ENCODE peak calls at places on chromosomes 11 and 22, in seven cellular contexts. X, S, K, T, J, R and O are unnamed samples.

GRCh38 chr11:33443684-33444083 is 186.5 kb downstream of the HIPK3 start:
- DNase-seq in X (no peak), S (no peak), K (no peak), T (no peak), J (no peak), R (no peak), O (no peak)

GRCh38 chr11:45285931-45286632 is at the start of gene SYT13:
- DNase-seq in X (no peak), S (no peak), K (no peak), T (peak), J (peak), R (no peak), O (no peak)

GRCh38 chr11:112298535-112298934 is 37.9 kb upstream of the PLET1 start:
- DNase-seq in X (no peak), S (no peak), K (no peak), T (no peak), J (no peak), R (no peak), O (no peak)

GRCh38 chr22:35352214-35353111 is 28.4 kb upstream of the HMOX1 start:
- DNase-seq in X (no peak), S (no peak), K (no peak), T (peak), J (no peak), R (no peak), O (no peak)

GRCh38 chr22:43313497-43314474 is 29.4 kb downstream of the SCUBE1 start:
- DNase-seq in X (no peak), S (peak), K (no peak), T (no peak), J (no peak), R (peak), O (no peak)

GRCh38 chr11:74371269-74372039 is 26.8 kb downstream of the PGM2L1 start:
- DNase-seq in X (no peak), S (peak), K (peak), T (no peak), J (no peak), R (peak), O (no peak)

GRCh38 chr22:41106122-41106968 is 14.0 kb downstream of the EP300 start:
- DNase-seq in X (no peak), S (peak), K (no peak), T (no peak), J (no peak), R (peak), O (no peak)

GRCh38 chr11:64234840-64235379 is 526 bp downstream of the VEGFB start:
- DNase-seq in X (no peak), S (no peak), K (no peak), T (no peak), J (peak), R (no peak), O (no peak)

GRCh38 chr11:35812850-35813249 is 131.0 kb upstream of the LDLRAD3 start:
- DNase-seq in X (no peak), S (peak), K (no peak), T (no peak), J (no peak), R (no peak), O (no peak)

GRCh38 chr11:80096736-80097135 is 655.9 kb upstream of the TENM4 start:
- DNase-seq in X (peak), S (peak), K (peak), T (no peak), J (no peak), R (peak), O (peak)

GRCh38 chr11:131688056-131688693 is 317.8 kb downstream of the NTM start:
- DNase-seq in X (no peak), S (peak), K (no peak), T (peak), J (peak), R (peak), O (no peak)

GRCh38 chr22:43014062-43014875 is 680 bp downstream of the PACSIN2 start:
- DNase-seq in X (no peak), S (peak), K (no peak), T (peak), J (peak), R (no peak), O (no peak)

GRCh38 chr11:17684550-17684949 is 34.8 kb upstream of the MYOD1 start:
- DNase-seq in X (no peak), S (no peak), K (no peak), T (no peak), J (no peak), R (no peak), O (no peak)

GRCh38 chr11:61526956-61527731 is 18.6 kb downstream of the LRRC10B start:
- DNase-seq in X (no peak), S (no peak), K (no peak), T (no peak), J (no peak), R (no peak), O (no peak)

GRCh38 chr11:106794058-106794457 is 224.2 kb downstream of the GUCY1A2 start:
- DNase-seq in X (no peak), S (peak), K (peak), T (no peak), J (no peak), R (peak), O (no peak)

GRCh38 chr11:134120143-134120850 is 51.4 kb downstream of the JAM3 start:
- DNase-seq in X (peak), S (peak), K (no peak), T (no peak), J (no peak), R (peak), O (peak)

GRCh38 chr11:69803022-69803421 is 16.2 kb downstream of the FGF3 start:
- DNase-seq in X (no peak), S (no peak), K (no peak), T (no peak), J (no peak), R (no peak), O (no peak)

GRCh38 chr11:44833869-44834452 is 107.2 kb downstream of the TSPAN18 start:
- DNase-seq in X (no peak), S (no peak), K (no peak), T (no peak), J (no peak), R (no peak), O (no peak)

GRCh38 chr22:37197451-37198289 is 9.6 kb upstream of the C1QTNF6 start:
- DNase-seq in X (no peak), S (peak), K (no peak), T (no peak), J (no peak), R (peak), O (no peak)

GRCh38 chr11:130945945-130946344 is 29.7 kb upstream of the SNX19 start:
- DNase-seq in X (peak), S (peak), K (peak), T (no peak), J (no peak), R (peak), O (peak)

GRCh38 chr11:46967962-46968361 is 31.4 kb downstream of the CSTPP1 start:
- DNase-seq in X (no peak), S (no peak), K (no peak), T (no peak), J (no peak), R (no peak), O (no peak)

GRCh38 chr22:33519140-33519973 is 400.9 kb downstream of the LARGE1 start:
- DNase-seq in X (peak), S (peak), K (peak), T (no peak), J (peak), R (peak), O (no peak)

GRCh38 chr11:109696191-109696897 is 274.4 kb downstream of the C11orf87 start:
- DNase-seq in X (no peak), S (no peak), K (no peak), T (no peak), J (no peak), R (peak), O (no peak)

GRCh38 chr11:13595166-13595565 is 73.3 kb upstream of the FAR1 start:
- DNase-seq in X (peak), S (no peak), K (no peak), T (no peak), J (no peak), R (no peak), O (no peak)

GRCh38 chr11:73271936-73272679 is at the start of gene P2RY6:
- DNase-seq in X (peak), S (peak), K (peak), T (no peak), J (no peak), R (peak), O (no peak)

GRCh38 chr11:110720646-110721283 is 8.5 kb upstream of the ARHGAP20 start:
- DNase-seq in X (no peak), S (peak), K (no peak), T (no peak), J (no peak), R (no peak), O (no peak)

GRCh38 chr22:23325183-23325582 is 144.9 kb downstream of the BCR start:
- DNase-seq in X (no peak), S (no peak), K (no peak), T (no peak), J (no peak), R (no peak), O (no peak)

GRCh38 chr11:67298786-67299185 is 4.5 kb upstream of the SSH3 start:
- DNase-seq in X (no peak), S (no peak), K (no peak), T (no peak), J (no peak), R (no peak), O (no peak)

GRCh38 chr11:124899376-124900145 is 1.9 kb upstream of the ROBO4 start:
- DNase-seq in X (no peak), S (no peak), K (no peak), T (no peak), J (no peak), R (peak), O (no peak)

GRCh38 chr11:130217133-130217631 is 57.6 kb downstream of the ST14 start:
- DNase-seq in X (no peak), S (no peak), K (no peak), T (no peak), J (no peak), R (no peak), O (no peak)

GRCh38 chr11:128669491-128669890 is 24.4 kb upstream of the FLI1 start:
- DNase-seq in X (no peak), S (no peak), K (peak), T (no peak), J (no peak), R (peak), O (no peak)

GRCh38 chr22:50017701-50018224 is 5.2 kb upstream of the IL17REL start:
- DNase-seq in X (no peak), S (no peak), K (no peak), T (no peak), J (no peak), R (no peak), O (no peak)

GRCh38 chr11:47980907-47981621 is 705 bp downstream of the PTPRJ start:
- DNase-seq in X (no peak), S (peak), K (no peak), T (no peak), J (no peak), R (no peak), O (no peak)

GRCh38 chr11:2474059-2474901 is 29.5 kb downstream of the KCNQ1 start:
- DNase-seq in X (no peak), S (no peak), K (no peak), T (no peak), J (no peak), R (no peak), O (no peak)

GRCh38 chr22:50399751-50400331 is 56.7 kb downstream of the PPP6R2 start:
- DNase-seq in X (no peak), S (peak), K (no peak), T (peak), J (no peak), R (no peak), O (no peak)

GRCh38 chr11:70155386-70155785 is 47.7 kb upstream of the FADD start:
- DNase-seq in X (no peak), S (no peak), K (no peak), T (no peak), J (no peak), R (no peak), O (no peak)

GRCh38 chr11:793556-793955 is 3.7 kb upstream of the CEND1 start:
- DNase-seq in X (no peak), S (no peak), K (no peak), T (no peak), J (no peak), R (no peak), O (no peak)

GRCh38 chr22:49735411-49736311 is 92.0 kb downstream of the BRD1 start:
- DNase-seq in X (no peak), S (peak), K (no peak), T (no peak), J (no peak), R (no peak), O (no peak)